ENCODE peak calls at places on chromosomes 5 and 9, in nine cellular contexts. J is uterus, C is fibroblast of villous mesenchyme, F is fibroblast of lung, B is heart right ventricle, N is body of pancreas, P is tibial artery, T is BJ, V is left ventricle myocardium inferior. G is an unnamed sample.

GRCh38 chr5:35999547-35999946 is 8.4 kb upstream of the UGT3A1 start:
- DNase-seq in T (no peak), N (no peak), P (no peak), V (no peak), B (no peak), J (no peak), C (no peak), F (no peak), G (no peak)

GRCh38 chr5:107389769-107390168 is 281.0 kb downstream of the EFNA5 start:
- DNase-seq in N (no peak), V (no peak), J (no peak), P (no peak), C (no peak), T (no peak), F (no peak), B (no peak), G (no peak)

GRCh38 chr9:137034039-137034708 is 2.3 kb upstream of the FUT7 start:
- DNase-seq in J (no peak), P (peak), N (no peak), C (no peak), F (no peak), T (no peak), B (no peak), V (no peak), G (no peak)

GRCh38 chr9:121736964-121737462 is 85.6 kb downstream of the DAB2IP start:
- DNase-seq in C (no peak), V (peak), J (no peak), N (peak), P (peak), B (peak), T (no peak), F (no peak), G (no peak)

GRCh38 chr5:71924980-71925379 is 182.3 kb upstream of the MAP1B start:
- DNase-seq in J (no peak), N (no peak), P (no peak), T (no peak), B (no peak), V (no peak), C (peak), F (peak), G (no peak)

GRCh38 chr9:447230-448025 is 232.8 kb downstream of the DOCK8 start:
- DNase-seq in B (no peak), T (peak), F (no peak), C (peak), P (no peak), V (no peak), J (no peak), N (no peak), G (peak)

GRCh38 chr5:154712518-154713437 is 42.4 kb upstream of the LARP1 start:
- DNase-seq in J (no peak), C (no peak), N (peak), V (no peak), P (no peak), F (no peak), B (no peak), T (no peak), G (no peak)

GRCh38 chr9:82961504-82962125 is 101.3 kb downstream of the RASEF start:
- DNase-seq in N (peak), T (no peak), B (peak), J (peak), C (peak), P (peak), F (peak), V (peak), G (peak)

GRCh38 chr5:180797256-180798192 is 5.1 kb downstream of the MGAT1 start:
- DNase-seq in C (no peak), V (no peak), P (no peak), T (no peak), B (no peak), J (no peak), N (no peak), F (no peak), G (no peak)

DNA sequence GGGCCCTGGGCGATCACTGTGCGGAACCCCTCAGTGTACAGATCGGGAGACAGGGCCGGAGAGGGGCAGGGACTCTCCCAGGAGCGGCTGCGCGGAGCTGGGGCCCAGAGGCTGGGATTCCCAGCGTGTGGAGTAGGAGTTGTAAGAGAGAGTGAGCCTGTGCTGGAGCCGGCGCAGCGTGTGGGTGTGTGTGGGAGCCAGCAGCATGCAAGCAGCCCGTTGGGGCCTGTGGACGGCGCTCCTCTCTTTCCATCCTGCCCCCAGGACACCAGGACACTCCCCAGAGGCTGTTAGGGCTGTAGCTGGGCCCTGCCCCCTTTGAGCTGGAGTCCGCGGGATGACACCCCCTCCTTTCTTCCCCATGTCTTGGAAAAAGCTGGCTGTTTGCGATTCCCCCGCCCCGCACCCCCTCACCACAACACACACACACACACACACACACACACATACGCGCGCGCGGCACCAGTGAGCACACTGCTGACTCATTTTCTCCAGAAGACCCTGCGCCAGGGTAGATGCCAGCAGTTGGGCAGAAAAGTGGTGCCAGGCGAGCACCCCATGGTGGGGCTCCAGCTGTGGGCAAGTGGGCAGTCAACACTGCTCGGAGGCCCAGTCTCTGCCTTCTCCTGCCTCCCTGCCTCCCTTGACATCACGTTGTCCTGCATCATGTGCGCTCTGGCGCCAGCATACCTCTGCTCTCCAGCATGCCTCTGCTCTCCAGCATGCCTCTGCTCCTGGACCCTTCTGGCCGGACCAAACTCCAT is 1.5 kb downstream of the COL27A1 start:
- DNase-seq in N (peak), T (no peak), F (peak), C (peak), J (peak), V (peak), P (peak), B (peak), G (peak)
- TF ChIP-seq CTCF in N (no peak), T (peak), F (peak), C (no peak), J (no peak), V (no peak), P (no peak), B (no peak), G (peak)

DNA sequence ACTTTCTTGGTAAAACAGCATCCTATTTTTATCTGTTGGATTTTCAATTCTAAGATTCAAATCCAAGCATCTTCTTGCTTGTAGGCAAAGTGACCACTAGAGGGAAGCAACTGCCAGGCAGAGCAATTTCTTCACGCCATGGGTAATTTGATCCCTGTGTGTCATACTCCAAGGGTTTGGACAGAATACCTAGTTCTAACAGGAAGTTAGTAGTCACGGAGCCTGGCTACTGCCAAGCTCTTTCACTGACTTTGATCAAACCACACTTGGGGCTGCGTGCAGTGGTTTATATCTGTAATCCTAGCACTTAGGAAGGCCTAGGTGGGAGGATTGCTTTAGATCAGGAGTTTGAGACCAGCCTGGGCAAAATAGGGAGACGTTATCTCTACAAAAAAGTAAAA is 473.6 kb upstream of the TNC start:
- DNase-seq in J (peak), V (peak), B (no peak), P (peak), C (peak), N (peak), T (peak), F (peak), G (peak)
- H3K4me3 ChIP-seq in J (no peak), V (no peak), B (no peak), P (no peak), C (no peak), N (no peak), T (no peak), F (no peak), G (no peak)

GRCh38 chr5:78964889-78965288 is 20.2 kb downstream of the ARSB start:
- DNase-seq in V (no peak), T (no peak), F (peak), J (no peak), N (no peak), C (peak), P (no peak), B (no peak), G (peak)
- TF ChIP-seq CTCF in V (peak), T (peak), F (peak), J (peak), N (peak), C (peak), P (peak), B (peak), G (peak)

DNA sequence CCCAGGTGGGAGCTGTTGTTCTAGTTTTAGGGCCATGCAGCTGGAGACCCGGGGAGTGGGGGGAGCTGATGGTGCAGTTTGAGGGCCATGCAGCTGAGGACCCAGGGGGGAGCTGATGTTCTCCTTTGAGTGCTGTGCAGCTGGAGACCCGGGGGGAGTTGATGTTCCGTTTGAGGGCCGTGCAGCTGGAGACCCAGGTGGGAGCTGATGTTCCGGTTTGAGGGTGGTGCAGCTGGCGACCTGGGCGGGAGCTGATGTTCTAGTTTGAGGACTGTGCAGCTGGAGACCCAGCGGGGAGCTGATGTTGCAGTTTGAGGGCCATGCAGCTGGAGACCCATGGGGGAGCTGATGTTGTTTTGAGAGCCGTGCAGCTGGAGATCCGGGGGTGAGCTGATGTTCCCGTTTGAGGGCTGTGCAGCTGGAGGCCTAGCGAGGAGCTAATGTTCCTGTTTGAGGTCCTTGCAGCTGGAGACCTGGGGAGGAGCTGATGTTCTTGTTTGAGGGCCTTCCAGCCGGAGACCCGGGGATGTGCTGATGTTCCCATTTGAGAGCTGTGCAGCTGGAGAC is 14.6 kb downstream of the PDCD6 start:
- DNase-seq in N (no peak), J (no peak), F (no peak), B (no peak), T (no peak), P (no peak), V (no peak), C (no peak), G (no peak)
- H3K4me3 ChIP-seq in N (no peak), J (no peak), F (no peak), B (no peak), T (no peak), P (no peak), V (no peak), C (no peak), G (no peak)